ENCODE peak calls at places on chromosomes 16 and 17, in five cellular contexts. F is HCT116, Q is GM12878, W is PC-3, I is fibroblast of lung. B is an unnamed sample.

GRCh38 chr16:88358033-88358481 is 24.7 kb upstream of the ZNF469 start:
- DNase-seq in F (no peak), Q (no peak), W (no peak), I (no peak), B (no peak)

GRCh38 chr16:21964353-21964752 is 11.2 kb downstream of the UQCRC2 start:
- DNase-seq in F (no peak), Q (no peak), W (no peak), I (no peak), B (no peak)

GRCh38 chr16:12431547-12431946 is 372.1 kb downstream of the CPPED1 start:
- DNase-seq in F (no peak), Q (no peak), W (no peak), I (no peak), B (no peak)

GRCh38 chr16:53457670-53458069 is 23.4 kb downstream of the RBL2 start:
- DNase-seq in F (no peak), Q (peak; percentile 92), W (no peak), I (no peak), B (no peak)

GRCh38 chr16:58128721-58129096 is 472 bp downstream of the CFAP20 start:
- DNase-seq in F (no peak), Q (no peak), W (no peak), I (no peak), B (no peak)

GRCh38 chr16:88292007-88292940 is 90.5 kb upstream of the ZNF469 start:
- DNase-seq in F (no peak), Q (no peak), W (no peak), I (no peak), B (no peak)

GRCh38 chr17:48261297-48261880 is 153.8 kb downstream of the SNX11 start:
- DNase-seq in F (peak; percentile 81), Q (no peak), W (peak; percentile 72), I (peak; percentile 20), B (no peak)

GRCh38 chr17:3524024-3524423 is 33.6 kb downstream of the TRPV3 start:
- DNase-seq in F (no peak), Q (no peak), W (no peak), I (no peak), B (no peak)

GRCh38 chr16:71441348-71441781 is 489 bp downstream of the TLE7 start:
- DNase-seq in F (no peak), Q (no peak), W (no peak), I (no peak), B (no peak)

GRCh38 chr17:17235212-17236174 is 1.5 kb downstream of the FLCN start:
- DNase-seq in F (no peak), Q (no peak), W (peak; percentile 65), I (peak; percentile 18), B (no peak)

GRCh38 chr16:54957403-54957802 is 26.7 kb downstream of the IRX5 start:
- DNase-seq in F (peak; percentile 39), Q (no peak), W (peak; percentile 38), I (no peak), B (no peak)

GRCh38 chr17:44920565-44920940 is 5.3 kb upstream of the GFAP start:
- DNase-seq in F (no peak), Q (no peak), W (no peak), I (no peak), B (no peak)

DNA sequence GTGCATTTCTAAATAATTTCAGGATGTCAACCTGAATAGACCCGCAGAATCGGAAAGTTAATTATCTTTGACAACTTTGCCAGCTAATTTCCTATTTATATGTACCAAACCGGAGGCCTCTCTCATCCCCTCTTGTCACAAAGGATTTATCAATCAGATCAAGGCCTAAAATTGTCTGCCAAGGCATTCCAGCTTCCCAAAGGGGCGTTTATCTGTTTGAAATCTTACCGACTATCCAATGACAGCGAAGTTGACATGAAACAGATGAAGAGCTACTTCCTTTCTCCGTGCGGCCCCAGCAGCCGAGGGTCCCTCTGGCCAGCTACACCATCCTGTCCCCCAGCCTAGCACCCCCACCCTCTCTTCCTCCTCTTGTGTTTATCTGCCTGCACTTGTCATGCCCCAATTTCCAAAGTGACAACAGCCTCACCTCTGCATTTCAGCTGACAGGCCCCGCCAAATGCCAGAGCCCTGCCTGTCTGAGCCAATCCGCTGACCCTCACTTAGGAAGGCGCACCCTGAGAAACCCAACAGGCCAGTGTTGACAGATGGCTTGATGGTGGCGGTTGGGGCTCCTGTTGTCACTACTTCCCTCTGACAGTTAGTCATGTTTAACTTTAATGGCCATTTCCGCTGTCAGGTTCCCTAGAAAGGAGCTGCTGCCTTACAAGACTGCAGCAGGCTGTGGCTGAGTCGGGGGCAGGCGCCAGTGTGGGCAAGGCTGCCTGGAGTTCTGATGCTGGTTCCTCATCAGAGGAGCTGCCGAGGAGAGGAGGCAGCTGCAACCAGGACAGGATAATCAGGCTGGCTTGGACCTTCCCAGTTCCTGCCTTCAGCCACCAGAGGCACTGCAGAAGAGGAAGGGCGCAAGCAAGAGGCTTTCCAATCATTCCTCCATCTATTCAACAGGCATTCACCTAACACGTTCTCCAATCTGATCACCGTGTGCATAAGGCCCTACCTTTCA is 223.4 kb upstream of the DYNLRB2 start:
- DNase-seq in F (no peak), Q (no peak), W (peak; percentile 4), I (peak; percentile 24), B (no peak)
- TF ChIP-seq CTCF in F (no peak), Q (no peak), W (peak; percentile 26), I (peak; percentile 64), B (peak; percentile 62)

GRCh38 chr17:36937001-36937960 is at the start of gene LHX1:
- DNase-seq in F (no peak), Q (no peak), W (no peak), I (no peak), B (no peak)
- TF ChIP-seq EZH2 in F (no peak), Q (peak; percentile 66), W (no peak), I (peak; percentile 95), B (peak; percentile 86)

GRCh38 chr17:77386502-77387192 is 245.9 kb downstream of the SEC14L1 start:
- DNase-seq in F (no peak), Q (no peak), W (no peak), I (no peak), B (no peak)
- H3K9ac ChIP-seq in F (no peak overlapping the region), Q (no peak overlapping the region), W (no peak overlapping the region), I (no peak overlapping the region), B (no peak overlapping the region)

DNA sequence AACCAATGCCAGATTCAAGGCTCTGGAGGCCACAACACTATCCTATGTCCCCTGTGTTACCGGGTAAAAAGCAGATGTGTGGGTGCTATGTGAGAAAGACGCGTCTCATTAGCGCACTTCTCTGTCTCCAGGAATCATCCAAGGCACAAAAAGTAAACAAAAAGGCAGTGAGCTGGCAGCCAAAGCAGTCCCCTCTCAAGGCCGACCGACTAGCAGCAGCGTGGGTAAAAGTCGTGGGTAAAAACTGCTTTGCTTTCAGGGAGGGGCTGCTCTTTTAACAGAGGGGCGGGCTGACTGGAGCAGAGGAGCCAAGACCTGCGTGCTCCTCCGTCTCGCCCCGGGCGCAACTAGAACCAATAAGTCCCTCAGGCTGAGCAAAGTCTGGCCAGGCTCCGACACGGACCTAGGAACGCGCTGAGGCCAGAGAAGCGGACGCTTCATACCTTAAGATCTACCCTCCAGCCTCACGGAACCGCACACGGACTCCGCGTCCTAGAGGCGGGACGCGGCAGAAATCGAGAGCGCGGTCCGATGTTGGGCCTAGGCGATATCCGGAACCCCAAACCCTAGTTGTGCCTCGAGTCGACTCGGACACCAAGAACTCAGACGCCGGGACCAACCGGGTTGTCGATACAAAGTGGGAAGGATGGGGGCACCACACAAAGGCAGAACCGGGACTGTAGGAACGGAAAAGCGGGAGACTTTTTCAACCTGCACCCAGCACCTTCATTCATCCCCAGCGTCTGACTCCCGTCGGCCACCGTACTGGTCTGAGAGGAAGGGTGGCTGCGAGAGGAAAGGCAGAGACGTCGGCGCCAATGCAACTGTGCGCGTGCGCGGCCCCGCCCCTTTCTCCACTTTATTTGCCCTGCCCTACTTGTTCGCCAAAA is at the start of gene INTS2:
- DNase-seq in F (peak; percentile 96), Q (peak; percentile 83), W (peak; percentile 97), I (peak; percentile 97), B (peak; percentile 44)
- TF ChIP-seq CTCF in F (no peak), Q (no peak), W (no peak), I (no peak), B (no peak)

DNA sequence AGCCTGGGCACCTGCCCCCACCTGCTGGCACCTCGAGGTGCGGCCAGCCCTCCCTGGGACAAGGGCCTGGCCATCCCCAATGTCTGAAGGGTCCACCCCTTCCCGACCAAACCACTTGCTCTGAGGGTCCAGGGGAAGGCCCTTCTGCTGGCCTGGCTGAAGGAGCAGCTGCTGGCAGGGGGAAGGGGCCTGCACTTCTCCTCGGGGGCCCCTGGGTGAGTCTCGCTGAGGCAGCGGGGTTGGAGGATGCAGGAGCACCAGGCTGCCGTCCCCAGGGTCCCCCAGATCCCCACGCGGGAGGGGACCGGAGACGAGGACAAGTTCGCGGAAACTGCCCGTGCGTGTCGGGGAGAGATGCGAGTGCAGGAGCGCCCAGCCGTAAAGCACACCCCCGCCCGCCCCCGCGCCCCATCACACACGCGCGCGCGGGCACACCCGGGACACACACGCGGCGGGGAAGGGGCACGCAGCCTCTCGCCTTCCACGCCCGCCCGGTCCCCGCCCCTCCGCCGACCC is 725 bp upstream of the CACNA1H start:
- DNase-seq in F (no peak), Q (no peak), W (no peak), I (no peak), B (no peak)
- TF ChIP-seq EZH2 in F (no peak), Q (no peak), W (no peak), I (no peak), B (peak; percentile 65)

DNA sequence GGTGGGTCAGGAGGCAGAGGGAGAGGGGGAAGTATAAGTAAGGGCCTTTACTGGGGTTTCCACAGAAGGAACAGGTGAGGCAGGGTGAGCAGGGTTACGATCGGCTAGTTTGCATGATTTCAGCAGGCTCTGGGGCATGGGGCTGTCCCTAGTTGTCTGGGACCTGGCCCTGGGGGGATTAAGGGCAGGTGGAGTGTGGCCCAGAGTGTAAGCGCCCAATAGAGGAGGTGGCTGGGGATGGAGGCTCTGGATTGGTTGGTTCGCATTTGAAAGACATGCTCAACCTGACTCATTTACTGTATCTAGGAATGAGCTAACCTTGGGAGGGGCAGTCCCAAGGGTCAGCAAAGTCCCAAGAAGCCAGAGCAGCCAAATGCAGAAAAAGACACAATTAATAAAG is 230.3 kb downstream of the MAP2K4 start:
- DNase-seq in F (no peak), Q (no peak), W (no peak), I (no peak), B (no peak)
- H3K9ac ChIP-seq in F (no peak overlapping the region), Q (no peak overlapping the region), W (no peak overlapping the region), I (no peak overlapping the region), B (no peak overlapping the region)

DNA sequence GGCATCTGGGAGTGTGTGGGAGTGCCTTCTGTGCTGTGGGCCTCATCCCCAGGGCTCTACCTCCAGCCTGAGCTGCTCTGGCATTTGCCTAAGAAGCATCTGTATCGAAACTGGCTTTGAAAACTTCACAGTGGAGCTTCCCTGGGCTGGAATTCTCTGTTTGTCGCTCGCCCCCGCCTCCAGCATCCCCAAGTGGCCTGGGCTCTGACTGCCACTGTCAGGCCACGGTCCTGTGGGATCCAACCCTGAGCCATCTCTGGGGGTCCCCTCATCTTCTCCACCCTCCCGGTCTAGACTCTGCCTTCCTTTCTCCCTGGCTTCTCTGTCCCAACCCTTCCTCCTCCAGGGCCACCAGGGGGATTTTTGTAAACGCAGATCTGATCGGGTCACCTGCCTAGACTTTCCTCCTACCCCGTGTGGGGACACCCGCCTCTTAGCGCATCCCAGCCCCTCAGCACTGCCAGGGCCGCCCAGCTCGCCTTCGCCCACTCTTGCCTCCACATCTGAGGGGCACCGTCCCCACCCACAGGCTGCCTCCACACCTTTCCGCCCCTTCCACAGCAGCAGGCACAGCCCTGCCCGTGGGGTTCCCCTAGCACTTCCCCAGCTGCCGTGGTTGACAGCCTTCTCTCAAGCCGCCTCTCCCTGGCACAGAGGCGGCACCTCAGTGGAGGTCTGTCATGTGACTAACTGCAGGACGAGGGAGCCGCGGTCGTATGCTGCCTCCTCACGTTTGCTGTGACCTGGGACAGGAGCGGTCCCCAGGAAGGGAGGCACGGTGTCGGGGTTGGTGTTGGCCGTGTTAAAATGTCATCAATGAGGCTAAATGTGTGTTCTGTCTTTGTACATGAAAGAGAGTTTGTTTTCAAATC is 12.0 kb downstream of the TBC1D24 start:
- DNase-seq in F (no peak), Q (peak; percentile 51), W (no peak), I (no peak), B (no peak)
- TF ChIP-seq CTCF in F (no peak), Q (peak; percentile 95), W (no peak), I (no peak), B (peak; percentile 32)

B was measured in keratinocyte.